ENCODE peak calls at places on chromosomes 4 and X, in four cellular contexts. J, Y, P and E are unnamed samples.

GRCh38 chr4:38488891-38489861 is 174.8 kb upstream of the KLF3 start:
- DNase-seq in Y (no peak), P (peak), J (peak), E (no peak)

GRCh38 chrX:30649859-30650258 is 3.4 kb upstream of the GK start:
- DNase-seq in P (no peak), Y (no peak), J (no peak), E (peak)

GRCh38 chr4:152579107-152579764 is 43.3 kb upstream of the FBXW7 start:
- DNase-seq in Y (no peak), P (no peak), J (no peak), E (no peak)

GRCh38 chrX:47030339-47030738 is 47.9 kb upstream of the RGN start:
- DNase-seq in P (peak), J (peak), Y (no peak), E (peak)

GRCh38 chr4:676871-677235 is 2.5 kb downstream of the MYL5 start:
- DNase-seq in J (no peak), P (no peak), Y (no peak), E (no peak)

GRCh38 chr4:108155373-108155772 is 13.4 kb downstream of the LEF1 start:
- DNase-seq in Y (no peak), J (peak), P (peak), E (no peak)

GRCh38 chr4:28973591-28974350 is 1746.4 kb upstream of the PCDH7 start:
- DNase-seq in P (no peak), Y (no peak), J (no peak), E (no peak)

GRCh38 chrX:18353931-18354368 is 538 bp downstream of the SCML2 start:
- DNase-seq in P (peak), Y (peak), J (peak), E (peak)

GRCh38 chr4:26388671-26389070 is 67.9 kb downstream of the RBPJ start:
- DNase-seq in J (no peak), P (no peak), Y (no peak), E (no peak)

GRCh38 chr4:3059090-3059428 is 15.3 kb downstream of the HTT-AS start:
- DNase-seq in P (no peak), Y (no peak), J (no peak), E (peak)

GRCh38 chrX:1450381-1451161 is 2.1 kb downstream of the ASMTL start:
- DNase-seq in J (no peak), P (no peak), Y (no peak), E (no peak)

GRCh38 chrX:48958635-48959094 is 1.3 kb upstream of the OTUD5 start:
- DNase-seq in J (peak), P (peak), Y (no peak), E (no peak)

GRCh38 chr4:157895205-157895604 is 277.6 kb downstream of the GASK1B start:
- DNase-seq in J (peak), Y (no peak), P (peak), E (no peak)

GRCh38 chr4:84681488-84682274 is 98.8 kb downstream of the CDS1 start:
- DNase-seq in J (peak), P (no peak), Y (no peak), E (no peak)

GRCh38 chr4:136863756-136864155 is 668.5 kb downstream of the PCDH18 start:
- DNase-seq in Y (no peak), J (peak), P (peak), E (no peak)

GRCh38 chr4:102593147-102593546 is 92.0 kb downstream of the NFKB1 start:
- DNase-seq in P (no peak), J (no peak), Y (no peak), E (no peak)

GRCh38 chrX:13029831-13030771 is 14.3 kb downstream of the FAM9C start:
- DNase-seq in P (peak), J (peak), Y (no peak), E (no peak)

GRCh38 chrX:134936542-134936941 is 54.2 kb upstream of the SMIM10 start:
- DNase-seq in Y (no peak), P (no peak), J (no peak), E (no peak)

GRCh38 chr4:94412019-94413017 is 39.4 kb upstream of the PDLIM5 start:
- DNase-seq in P (no peak), Y (no peak), J (no peak), E (no peak)

GRCh38 chrX:109742722-109743121 is 9.7 kb upstream of the ACSL4 start:
- DNase-seq in Y (no peak), J (no peak), P (no peak), E (no peak)

GRCh38 chrX:78514852-78515251 is 144.3 kb downstream of the RTL3 start:
- DNase-seq in J (peak), Y (no peak), P (peak), E (no peak)

GRCh38 chr4:173281001-173281400 is 53.2 kb downstream of the HMGB2 start:
- DNase-seq in Y (no peak), J (no peak), P (no peak), E (no peak)

GRCh38 chr4:184814686-184815045 is 11.1 kb downstream of the ACSL1 start:
- DNase-seq in J (no peak), Y (no peak), P (no peak), E (no peak)

GRCh38 chr4:152014280-152014679 is 253.5 kb upstream of the GATB start:
- DNase-seq in Y (no peak), P (no peak), J (no peak), E (peak)

GRCh38 chr4:26987191-26987590 is 126.5 kb downstream of the STIM2 start:
- DNase-seq in P (peak), J (no peak), Y (no peak), E (no peak)

GRCh38 chr4:57020467-57021101 is 41.9 kb downstream of the POLR2B start:
- DNase-seq in P (no peak), J (no peak), Y (no peak), E (no peak)

GRCh38 chr4:184444215-184444952 is 30.0 kb downstream of the IRF2 start:
- DNase-seq in P (no peak), J (no peak), Y (no peak), E (no peak)

GRCh38 chr4:23384741-23385140 is 505.1 kb downstream of the PPARGC1A start:
- DNase-seq in J (no peak), Y (no peak), P (no peak), E (no peak)

DNA sequence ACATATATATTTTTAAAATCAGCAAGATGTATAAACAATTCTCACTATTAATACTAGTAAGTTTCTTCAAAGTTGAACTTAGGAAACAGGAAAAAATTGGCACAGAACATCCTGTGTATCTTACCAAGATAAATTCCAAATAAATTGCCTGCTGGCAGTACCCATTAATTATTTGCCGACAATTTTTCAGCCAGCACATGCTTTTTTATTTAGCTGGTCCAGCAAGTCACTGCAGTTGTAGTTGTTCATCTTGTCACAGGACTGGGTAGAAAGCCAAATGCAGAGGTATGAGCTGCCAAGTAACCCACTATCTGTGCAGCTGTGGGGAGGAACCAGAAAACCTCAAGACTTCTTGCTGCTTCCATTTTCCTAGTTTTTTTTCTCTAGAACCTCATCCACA is 113.4 kb downstream of the PACRGL start:
- DNase-seq in J (no peak), Y (no peak), P (no peak), E (no peak)
- TF ChIP-seq CTCF in J (no peak), Y (no peak), P (no peak), E (no peak)

DNA sequence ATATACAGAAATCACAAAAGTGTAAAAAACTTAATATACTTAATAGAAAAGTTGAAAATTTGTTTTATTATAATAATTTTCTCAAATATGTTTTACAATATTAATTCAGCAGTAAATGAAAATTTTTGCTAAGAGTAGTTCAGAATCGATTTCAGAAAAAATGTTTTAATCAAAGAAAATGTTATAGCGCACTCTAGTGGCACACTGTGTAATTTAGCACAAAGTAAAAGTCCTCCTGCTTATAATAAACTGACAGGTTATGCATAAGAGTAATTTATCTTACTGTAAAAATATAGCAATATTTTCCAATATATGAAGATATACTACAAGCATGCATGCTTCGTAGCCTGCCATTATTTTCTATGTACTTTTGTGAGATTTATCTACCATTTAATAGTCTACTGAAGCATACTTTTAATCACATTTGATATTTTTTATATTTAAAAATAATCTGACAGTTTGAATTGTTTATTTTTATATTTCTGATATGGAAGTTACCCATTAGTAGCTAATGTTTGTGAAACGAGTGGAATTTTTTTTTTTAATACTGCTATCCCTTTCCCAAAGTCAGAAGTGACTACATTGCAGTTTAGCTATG is 217.9 kb upstream of the KLHL4 start:
- DNase-seq in Y (no peak), J (peak), P (peak), E (no peak)
- TF ChIP-seq CTCF in Y (peak), J (peak), P (peak), E (peak)

DNA sequence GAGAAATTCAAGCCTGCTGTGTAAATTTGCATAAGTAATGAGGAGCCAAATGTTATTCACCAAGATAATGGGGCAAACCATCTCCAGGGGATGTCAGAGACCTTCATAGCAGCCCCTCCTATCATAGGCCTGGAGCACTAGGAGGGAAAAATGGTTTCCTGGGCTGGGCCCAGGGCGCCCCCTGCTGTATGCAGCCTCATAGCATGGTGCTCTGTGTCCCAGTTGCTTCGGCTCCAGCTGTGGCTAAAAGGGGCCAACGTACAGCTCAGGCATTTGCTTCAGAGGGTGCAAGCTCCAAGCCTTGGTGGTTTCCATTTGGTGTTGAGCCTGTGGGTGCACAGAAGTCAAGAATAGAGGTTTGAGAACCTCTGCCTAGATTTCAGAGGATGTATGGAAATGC is 859.3 kb downstream of the RPA4 start:
- DNase-seq in Y (no peak), P (peak), J (no peak), E (no peak)
- TF ChIP-seq CTCF in Y (no peak), P (peak), J (peak), E (no peak)

GRCh38 chr4:13907255-13907751 is 279.8 kb upstream of the BOD1L1 start:
- DNase-seq in J (no peak), Y (no peak), P (peak), E (no peak)
- TF ChIP-seq CTCF in J (peak), Y (peak), P (no peak), E (no peak)

DNA sequence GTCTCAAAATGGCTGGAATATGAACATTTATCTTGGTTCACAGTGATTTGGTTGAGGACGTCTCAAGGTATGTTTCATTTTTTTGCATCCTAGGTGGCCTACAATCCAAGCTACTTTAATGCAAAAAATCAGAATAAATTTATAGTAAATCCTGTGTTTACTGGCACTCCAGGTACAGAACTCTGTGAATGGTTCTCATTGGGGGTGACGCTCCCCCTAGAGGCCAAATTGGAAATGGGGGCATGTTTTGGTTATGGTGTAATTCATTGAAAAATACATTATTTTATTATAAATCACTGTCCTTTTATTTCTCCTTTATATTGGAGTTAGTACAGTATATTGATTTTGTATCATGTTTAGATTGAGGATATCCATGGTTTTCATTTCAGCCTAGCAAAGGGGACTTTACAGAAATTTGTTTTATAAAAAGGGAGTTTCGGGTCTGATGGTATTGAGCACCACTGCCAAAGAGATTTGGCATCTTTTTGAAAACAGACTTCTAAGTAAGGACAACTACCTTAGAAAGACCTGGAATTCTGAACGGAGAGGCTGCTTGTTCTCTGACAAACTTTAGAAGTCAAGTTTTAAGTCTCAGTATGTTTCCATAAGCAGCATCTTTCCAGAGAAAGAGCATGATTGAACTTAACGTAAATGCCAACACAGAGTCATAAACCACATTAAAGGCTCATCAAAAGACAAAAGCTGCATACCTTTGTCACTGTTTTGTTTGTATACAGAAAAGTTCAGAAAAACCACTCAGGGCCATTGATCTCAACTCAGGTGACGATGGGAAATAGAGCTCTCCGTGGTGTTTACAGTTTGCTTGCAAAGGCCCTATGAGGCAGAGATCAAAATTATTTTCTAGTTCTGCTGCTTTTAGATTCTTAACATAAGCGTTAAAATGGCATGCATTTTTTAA is 19.4 kb downstream of the MTM1 start:
- DNase-seq in P (no peak), J (no peak), Y (no peak), E (no peak)
- TF ChIP-seq CTCF in P (peak), J (peak), Y (peak), E (peak)

DNA sequence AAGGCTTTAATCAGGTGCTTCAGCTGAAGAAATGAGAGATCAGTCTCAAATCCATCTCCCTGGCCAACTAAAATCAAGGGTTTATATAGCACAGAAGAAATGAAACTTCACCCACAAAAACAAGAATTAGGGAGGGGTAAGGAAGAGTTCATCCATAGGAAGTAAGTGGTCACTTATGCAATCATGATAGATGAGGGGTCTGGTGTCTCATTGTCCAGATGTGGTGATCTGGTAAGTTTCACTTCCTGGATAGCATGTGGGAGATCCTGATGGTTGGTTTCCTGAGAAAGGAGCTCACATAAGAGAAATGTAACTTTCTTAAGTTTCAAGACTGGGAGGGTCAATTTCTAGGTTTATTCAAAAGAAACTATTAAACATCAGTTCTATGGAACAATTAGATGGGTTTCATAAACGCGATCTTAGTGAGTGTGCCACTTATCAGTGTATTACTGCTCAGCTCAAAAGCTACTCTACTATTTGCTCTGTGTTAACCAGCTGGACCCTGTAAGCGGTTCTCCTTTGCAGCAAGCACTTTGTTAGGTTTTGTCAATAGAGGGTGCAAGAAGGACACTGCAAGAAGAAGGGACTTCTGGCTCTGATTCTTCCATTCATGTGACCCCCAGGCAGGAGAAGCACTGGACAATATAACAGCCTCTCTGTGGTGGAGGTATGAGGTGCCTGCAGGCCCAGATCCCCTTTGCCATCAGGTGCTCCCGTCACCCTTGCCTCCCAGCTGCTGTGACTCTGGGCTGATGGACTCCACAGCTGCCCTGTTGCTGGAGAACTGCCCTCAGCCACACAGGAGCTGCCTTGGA is 35.4 kb upstream of the HPSE start:
- DNase-seq in J (no peak), P (no peak), Y (no peak), E (no peak)
- TF ChIP-seq CTCF in J (no peak), P (no peak), Y (no peak), E (no peak)

GRCh38 chrX:40647307-40648197 is at the start of gene CXorf38:
- DNase-seq in J (peak), P (peak), Y (peak), E (peak)
- TF ChIP-seq CTCF in J (peak), P (peak), Y (no peak), E (no peak)

GRCh38 chr4:140427104-140427918 is at the start of gene CLGN:
- DNase-seq in J (peak), Y (peak), P (peak), E (peak)
- TF ChIP-seq CTCF in J (peak), Y (peak), P (peak), E (peak)

DNA sequence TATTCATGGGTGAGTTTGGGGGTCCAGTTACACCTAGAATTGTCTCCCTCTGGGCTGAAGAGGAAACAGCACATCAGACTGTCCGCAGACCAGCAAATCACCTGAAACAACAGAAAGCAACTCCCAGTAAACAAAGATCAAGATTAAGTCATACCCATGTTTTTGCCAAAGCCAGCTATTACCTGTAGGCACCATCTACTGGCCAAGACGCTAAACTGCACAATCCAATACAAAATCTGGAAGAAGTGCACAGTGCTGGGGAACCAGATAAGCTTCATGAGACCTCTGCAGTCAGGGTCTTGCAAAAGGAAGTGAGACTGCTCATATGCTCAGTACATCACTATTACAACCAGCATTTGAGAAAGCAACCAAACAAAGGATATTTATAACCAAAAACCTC is 157.5 kb upstream of the ITM2A start:
- DNase-seq in J (peak), P (peak), Y (no peak), E (no peak)
- TF ChIP-seq CTCF in J (peak), P (peak), Y (peak), E (peak)